ENCODE peak calls at places on chromosome 18, in four cellular contexts. J is GM20000, D is hepatocyte, K is fibroblast of pulmonary artery. I is an unnamed sample.

GRCh38 chr18:49646864-49647263 is 85.0 kb downstream of the LIPG start:
- DNase-seq in K (no peak), D (no peak), J (no peak), I (no peak)

GRCh38 chr18:52499646-52500045 is 159.6 kb downstream of the DCC start:
- DNase-seq in J (no peak), K (no peak), D (peak; percentile 41), I (no peak)

GRCh38 chr18:36711813-36712444 is 116.9 kb downstream of the TPGS2 start:
- DNase-seq in D (peak; percentile 64), K (peak; percentile 83), J (no peak), I (no peak)

GRCh38 chr18:78740876-78741275 is 238.7 kb upstream of the SALL3 start:
- DNase-seq in K (no peak), D (no peak), J (no peak), I (no peak)

GRCh38 chr18:46051731-46052461 is 20.2 kb downstream of the PSTPIP2 start:
- DNase-seq in K (peak; percentile 90), J (no peak), D (peak; percentile 78), I (no peak)

GRCh38 chr18:48872234-48873145 is 78.3 kb downstream of the SMAD7 start:
- DNase-seq in D (no peak), K (no peak), J (no peak), I (no peak)

GRCh38 chr18:26865557-26865956 is at the start of gene AQP4:
- DNase-seq in K (no peak), J (no peak), D (no peak), I (no peak)

GRCh38 chr18:2617974-2618373 is 37.6 kb upstream of the SMCHD1 start:
- DNase-seq in J (no peak), D (no peak), K (no peak), I (no peak)

GRCh38 chr18:67483237-67483636 is 33.3 kb downstream of the DSEL start:
- DNase-seq in K (no peak), D (no peak), J (no peak), I (no peak)

GRCh38 chr18:77063256-77063655 is 69.3 kb downstream of the MBP start:
- DNase-seq in D (no peak), K (peak; percentile 63), J (peak; percentile 78), I (peak; percentile 71)

GRCh38 chr18:79133724-79134123 is 64.5 kb downstream of the ATP9B start:
- DNase-seq in K (no peak), D (no peak), J (no peak), I (no peak)

GRCh38 chr18:11570073-11570588 is 39.3 kb upstream of the SLC35G4 start:
- DNase-seq in J (no peak), D (no peak), K (no peak), I (no peak)

GRCh38 chr18:75714766-75715165 is 287.3 kb upstream of the SMIM21 start:
- DNase-seq in J (no peak), K (no peak), D (no peak), I (no peak)

GRCh38 chr18:9824474-9824832 is 61.3 kb upstream of the TXNDC2 start:
- DNase-seq in K (peak; percentile 85), D (no peak), J (no peak), I (no peak)

GRCh38 chr18:13560306-13560705 is 166.1 kb downstream of the FAM210A start:
- DNase-seq in K (no peak), D (no peak), J (no peak), I (no peak)

GRCh38 chr18:23703057-23703986 is 14.1 kb downstream of the LAMA3 start:
- DNase-seq in J (peak; percentile 44), K (peak; percentile 86), D (peak; percentile 65), I (peak; percentile 52)

GRCh38 chr18:59267511-59268126 is 5.6 kb downstream of the RAX start:
- DNase-seq in J (peak; percentile 31), D (no peak), K (no peak), I (peak; percentile 40)

GRCh38 chr18:61362511-61362910 is 29.3 kb downstream of the CDH20 start:
- DNase-seq in D (no peak), K (no peak), J (no peak), I (no peak)

GRCh38 chr18:48996901-48997463 is 46.2 kb upstream of the SMAD7 start:
- DNase-seq in J (no peak), D (peak; percentile 77), K (peak; percentile 46), I (no peak)

GRCh38 chr18:79068299-79068945 is 772 bp upstream of the ATP9B start:
- DNase-seq in J (no peak), K (peak; percentile 15), D (no peak), I (no peak)

GRCh38 chr18:34495434-34495833 is 214.7 kb upstream of the DTNA start:
- DNase-seq in D (no peak), K (no peak), J (no peak), I (no peak)

GRCh38 chr18:58820251-58820650 is 44.4 kb upstream of the ZNF532 start:
- DNase-seq in J (no peak), K (no peak), D (no peak), I (no peak)

GRCh38 chr18:27005589-27005988 is 140.1 kb upstream of the AQP4 start:
- DNase-seq in K (peak; percentile 8), D (peak; percentile 9), J (peak; percentile 8), I (peak; percentile 8)

GRCh38 chr18:58639751-58640427 is 11.0 kb upstream of the ALPK2 start:
- DNase-seq in J (no peak), K (peak; percentile 64), D (no peak), I (no peak)

GRCh38 chr18:55353806-55354205 is 234.2 kb downstream of the TCF4 start:
- DNase-seq in K (no peak), J (no peak), D (no peak), I (no peak)

GRCh38 chr18:49520661-49521145 is 33.7 kb upstream of the C18orf32 start:
- DNase-seq in J (no peak), K (peak; percentile 59), D (no peak), I (no peak)

GRCh38 chr18:61388010-61388409 is 54.8 kb downstream of the CDH20 start:
- DNase-seq in J (no peak), K (peak; percentile 45), D (no peak), I (no peak)

GRCh38 chr18:43919565-43919964 is 642.3 kb upstream of the SYT4 start:
- DNase-seq in D (no peak), J (no peak), K (peak; percentile 58), I (no peak)

GRCh38 chr18:74834424-74835309 is 237.0 kb downstream of the ZNF407 start:
- DNase-seq in D (no peak), K (peak; percentile 23), J (no peak), I (no peak)

GRCh38 chr18:4144201-4144600 is 310.9 kb downstream of the DLGAP1 start:
- DNase-seq in J (no peak), K (no peak), D (no peak), I (no peak)

GRCh38 chr18:79987566-79987965 is 797 bp downstream of the TXNL4A start:
- DNase-seq in K (peak; percentile 16), J (no peak), D (no peak), I (no peak)

GRCh38 chr18:48818329-48819254 is 132.2 kb downstream of the SMAD7 start:
- DNase-seq in D (no peak), J (no peak), K (no peak), I (no peak)

GRCh38 chr18:9737814-9738160 is 29.7 kb downstream of the RAB31 start:
- DNase-seq in J (no peak), D (peak; percentile 44), K (no peak), I (no peak)

GRCh38 chr18:49464718-49465598 is 4.5 kb upstream of the DYM start:
- DNase-seq in J (no peak), K (peak; percentile 49), D (no peak), I (no peak)

GRCh38 chr18:74233933-74234325 is 57.8 kb downstream of the CYB5A start:
- DNase-seq in K (no peak), J (no peak), D (no peak), I (no peak)

GRCh38 chr18:39624934-39625333 is 2059.3 kb upstream of the CELF4 start:
- DNase-seq in J (no peak), K (peak; percentile 69), D (no peak), I (no peak)

GRCh38 chr18:38450876-38451275 is 885.3 kb upstream of the CELF4 start:
- DNase-seq in J (no peak), K (no peak), D (peak; percentile 15), I (no peak)
- TF ChIP-seq CTCF in J (no peak), K (no peak), D (no peak), I (no peak)

DNA sequence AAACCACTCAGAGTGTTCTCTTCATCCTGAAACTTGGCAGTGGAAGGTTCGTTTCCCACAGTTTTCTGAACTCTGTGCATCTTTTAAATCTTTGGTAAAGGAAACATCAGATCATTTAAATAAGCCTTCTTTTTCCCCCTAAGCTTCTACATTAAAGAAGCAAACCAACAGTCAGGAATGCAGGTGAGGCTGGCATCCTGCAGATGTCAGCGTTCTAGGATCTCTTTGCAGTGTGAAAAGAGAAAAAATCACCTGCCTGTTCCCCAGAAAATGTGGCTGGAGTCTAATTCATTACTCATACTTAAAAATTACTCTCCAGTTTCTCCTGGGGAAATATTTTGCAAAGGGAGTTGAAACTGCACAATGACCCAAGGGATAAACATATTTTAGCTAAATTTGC is 64.5 kb upstream of the ZCCHC2 start:
- DNase-seq in K (no peak), D (no peak), J (no peak), I (no peak)
- TF ChIP-seq CTCF in K (no peak), D (no peak), J (no peak), I (no peak)

DNA sequence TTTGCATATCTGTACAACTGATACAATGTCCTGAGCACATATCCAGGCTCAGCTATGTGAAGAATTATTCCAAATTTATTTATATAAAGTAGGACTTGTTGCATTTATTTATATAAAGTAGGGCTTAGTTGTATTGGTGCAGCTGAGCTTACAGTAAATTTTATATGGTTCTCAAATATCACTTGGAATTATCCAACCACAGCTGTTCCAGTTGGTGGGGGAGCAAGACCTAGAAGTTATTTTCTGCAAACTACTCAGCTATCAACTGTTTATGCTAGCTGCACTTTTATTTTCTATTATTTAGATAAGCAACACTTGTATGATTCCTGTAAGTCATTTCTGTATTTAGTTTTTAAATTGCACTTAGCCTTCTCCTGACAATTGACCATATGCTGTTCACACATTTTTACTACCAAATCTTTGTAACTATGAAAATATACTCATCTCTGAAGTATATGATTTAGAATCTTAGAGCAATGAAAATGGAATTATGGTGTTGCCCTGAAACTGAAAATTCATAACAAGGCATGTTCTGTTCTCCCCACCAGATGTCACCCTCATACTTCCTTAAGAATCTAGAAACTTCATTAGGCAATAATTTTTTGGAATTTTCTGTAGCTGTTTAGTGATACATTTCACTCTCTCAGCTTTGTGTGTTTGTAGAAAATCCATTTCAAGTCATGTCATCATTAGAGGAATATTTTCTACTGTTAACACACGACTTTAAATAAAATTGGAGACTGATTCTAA is 157.0 kb upstream of the CBLN2 start:
- DNase-seq in K (peak; percentile 28), J (no peak), D (peak; percentile 43), I (no peak)
- TF ChIP-seq CTCF in K (peak; percentile 23), J (no peak), D (peak; percentile 69), I (peak; percentile 21)

DNA sequence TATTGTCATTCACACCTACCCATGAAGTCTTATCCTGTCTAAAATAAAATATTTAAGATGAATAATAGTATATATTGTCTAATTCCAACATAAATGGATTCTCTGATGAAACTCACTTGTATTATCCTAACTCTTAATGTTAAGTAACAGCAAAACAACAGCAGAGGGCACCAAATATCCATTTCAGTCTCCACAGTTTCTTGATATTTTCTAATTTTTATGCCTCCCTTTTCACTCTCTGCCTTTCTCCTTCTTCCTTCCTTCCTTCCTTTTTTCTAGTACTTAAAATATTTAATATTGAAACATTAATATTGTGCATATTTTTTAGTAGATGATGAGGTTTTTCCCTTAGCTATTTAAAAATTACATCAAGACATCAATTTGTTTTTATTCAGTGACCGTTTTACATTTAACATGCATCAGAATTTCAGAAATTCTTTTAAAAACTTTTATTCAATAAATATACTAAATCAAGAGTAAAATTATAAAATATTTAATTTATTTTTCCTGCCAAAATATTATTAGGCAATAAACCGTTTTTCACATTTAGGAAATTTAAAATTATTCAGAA is 97.6 kb downstream of the WDR7 start:
- DNase-seq in K (peak; percentile 73), J (peak; percentile 31), D (peak; percentile 61), I (peak; percentile 32)
- TF ChIP-seq CTCF in K (peak; percentile 58), J (no peak), D (peak; percentile 74), I (peak; percentile 59)